ENCODE peak calls at places on chromosomes 4 and X, in eight cellular contexts. U, A, I, N, S, P, R and F are unnamed samples.
A peak's percentile ranks its signal among the peaks of the same experiment; 100 is the strongest.

GRCh38 chr4:70802923-70803605 is 36.6 kb downstream of the GRSF1 start:
- DNase-seq in U (no peak), A (no peak), I (peak; percentile 5), N (no peak), S (no peak), P (no peak), R (peak; percentile 15), F (no peak)

GRCh38 chr4:1026115-1026514 is 14.7 kb downstream of the FGFRL1 start:
- DNase-seq in U (no peak), A (peak; percentile 65), I (no peak), N (peak; percentile 68), S (no peak), P (no peak), R (no peak), F (no peak)

GRCh38 chr4:91914176-91914804 is 389.5 kb upstream of the GRID2 start:
- DNase-seq in U (no peak), A (no peak), I (no peak), N (no peak), S (no peak), P (no peak), R (no peak), F (no peak)

GRCh38 chr4:112511294-112512118 is 4.5 kb downstream of the NEUROG2 start:
- DNase-seq in U (no peak), A (no peak), I (no peak), N (no peak), S (no peak), P (no peak), R (no peak), F (no peak)

GRCh38 chr4:19987746-19988145 is 264.0 kb upstream of the SLIT2 start:
- DNase-seq in U (no peak), A (no peak), I (peak; percentile 6), N (no peak), S (no peak), P (no peak), R (peak; percentile 75), F (peak; percentile 21)

GRCh38 chr4:94262163-94263016 is 54.7 kb downstream of the SMARCAD1 start:
- DNase-seq in U (no peak), A (no peak), I (no peak), N (no peak), S (no peak), P (no peak), R (peak; percentile 1), F (peak; percentile 65)

GRCh38 chrX:6954836-6955235 is 192.7 kb upstream of the STS start:
- DNase-seq in U (no peak), A (no peak), I (no peak), N (no peak), S (no peak), P (no peak), R (no peak), F (no peak)

GRCh38 chr4:94722748-94723147 is 35.0 kb upstream of the BMPR1B start:
- DNase-seq in U (no peak), A (no peak), I (no peak), N (no peak), S (peak; percentile 44), P (no peak), R (no peak), F (no peak)

DNA sequence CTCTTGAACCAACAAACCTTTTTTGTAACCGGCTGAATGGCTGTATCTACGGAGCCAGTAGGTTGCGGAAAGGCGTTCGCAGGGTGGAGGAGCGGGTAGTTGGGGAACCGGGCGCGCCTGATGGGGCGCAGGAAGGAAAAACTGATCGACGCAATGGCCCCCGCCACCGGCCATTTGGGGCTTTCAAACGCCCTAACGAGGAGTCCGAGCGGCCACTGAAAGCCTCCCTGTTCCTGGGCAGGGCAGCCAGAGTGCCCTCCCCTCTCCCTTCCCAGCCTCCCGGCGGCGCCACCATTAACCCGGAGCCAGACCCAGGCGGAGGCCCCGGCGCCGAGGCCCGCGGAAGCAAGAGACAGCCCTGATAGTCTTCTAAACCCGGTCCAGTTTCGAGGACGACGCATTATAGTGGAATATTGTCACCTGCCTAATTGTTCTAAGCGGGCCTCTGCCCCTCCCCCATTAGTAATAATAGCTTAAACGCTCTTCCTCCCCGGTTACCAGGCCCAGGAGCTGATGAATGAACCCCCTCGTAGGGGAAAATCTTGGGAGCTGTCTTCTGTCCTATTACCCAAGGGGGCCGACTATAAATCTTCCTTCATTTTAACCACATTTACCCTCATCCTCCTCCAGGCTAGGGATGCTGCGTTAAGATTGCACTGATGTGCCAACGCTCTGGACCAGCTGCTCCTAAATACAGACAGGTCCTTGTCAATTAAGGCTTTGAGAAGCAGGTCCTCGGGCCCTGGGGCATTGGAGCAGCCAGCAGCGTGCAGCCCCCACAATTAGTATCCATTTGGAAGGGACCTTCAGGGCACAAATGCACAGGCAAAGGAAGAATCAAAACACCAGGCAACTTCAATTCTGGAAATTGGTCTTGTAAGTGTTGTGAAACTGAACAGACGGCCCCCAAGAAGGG is 61.6 kb upstream of the TMEM33 start:
- DNase-seq in U (no peak), A (no peak), I (no peak), N (no peak), S (no peak), P (no peak), R (no peak), F (no peak)
- TF ChIP-seq CTCF in U (no peak), A (no peak), I (no peak), N (no peak), S (no peak), P (no peak), R (no peak), F (no peak)

GRCh38 chr4:41532880-41533279 is 5.1 kb upstream of the LIMCH1 start:
- DNase-seq in U (no peak), A (no peak), I (no peak), N (no peak), S (no peak), P (no peak), R (no peak), F (no peak)

GRCh38 chr4:41537267-41537890 is 578 bp upstream of the LIMCH1 start:
- DNase-seq in U (no peak), A (no peak), I (no peak), N (no peak), S (no peak), P (no peak), R (peak; percentile 12), F (no peak)

GRCh38 chr4:41533685-41534084 is 4.3 kb upstream of the LIMCH1 start:
- DNase-seq in U (no peak), A (no peak), I (no peak), N (peak; percentile 27), S (no peak), P (no peak), R (no peak), F (no peak)

GRCh38 chr4:41538017-41538733 is at the start of gene LIMCH1:
- DNase-seq in U (peak; percentile 73), A (no peak), I (no peak), N (no peak), S (peak; percentile 41), P (peak; percentile 54), R (peak; percentile 52), F (no peak)

DNA sequence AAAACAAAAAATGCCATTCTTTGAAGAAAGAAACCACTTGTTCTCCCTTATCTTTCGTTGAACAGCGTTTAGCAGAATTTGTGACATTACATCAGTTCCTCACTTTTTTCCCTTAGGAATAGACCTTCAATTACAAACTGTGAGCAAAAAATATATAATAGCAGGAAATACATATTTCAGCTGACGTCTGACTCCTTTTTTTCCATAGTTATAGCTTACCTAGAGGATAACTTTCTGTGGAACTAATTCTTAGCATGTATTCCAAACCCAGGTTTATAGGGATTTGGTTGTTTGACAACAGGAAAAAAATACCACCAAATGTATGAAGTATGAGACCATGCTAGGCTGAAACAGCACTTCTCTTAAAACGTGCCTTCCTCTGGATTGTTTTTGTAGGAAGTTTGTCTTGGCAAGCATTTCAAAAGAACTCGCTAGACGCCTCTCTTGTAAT is 2.0 kb upstream of the LIMCH1 start:
- DNase-seq in U (no peak), A (no peak), I (no peak), N (no peak), S (no peak), P (no peak), R (no peak), F (no peak)
- H3K27ac ChIP-seq in U (no peak overlapping the region), A (no peak overlapping the region), I (no peak overlapping the region), N (no peak overlapping the region), S (peak overlapping the region; percentile 38), P (no peak overlapping the region), R (no peak overlapping the region), F (no peak overlapping the region)

GRCh38 chr4:141254326-141254725 is 33.6 kb downstream of the ZNF330 start:
- DNase-seq in U (no peak), A (no peak), I (no peak), N (no peak), S (no peak), P (no peak), R (no peak), F (no peak)
- TF ChIP-seq CTCF in U (no peak), A (no peak), I (peak; percentile 23), N (no peak), S (no peak), P (no peak), R (no peak), F (no peak)

GRCh38 chr4:100736651-100737450 is 219.0 kb upstream of the EMCN start:
- DNase-seq in U (no peak), A (no peak), I (peak; percentile 53), N (no peak), S (peak; percentile 26), P (no peak), R (peak; percentile 95), F (peak; percentile 36)
- H3K27ac ChIP-seq in U (no peak overlapping the region), A (no peak overlapping the region), I (no peak overlapping the region), N (no peak overlapping the region), S (peak overlapping the region; percentile 0), P (no peak overlapping the region), R (no peak overlapping the region), F (no peak overlapping the region)

GRCh38 chr4:159292137-159292896 is 189.4 kb downstream of the RAPGEF2 start:
- DNase-seq in U (no peak), A (no peak), I (no peak), N (no peak), S (no peak), P (no peak), R (no peak), F (no peak)

GRCh38 chr4:159296061-159296460 is 193.2 kb downstream of the RAPGEF2 start:
- DNase-seq in U (no peak), A (no peak), I (no peak), N (no peak), S (no peak), P (no peak), R (peak; percentile 77), F (peak; percentile 51)

GRCh38 chr4:159298502-159298901 is 195.6 kb downstream of the RAPGEF2 start:
- DNase-seq in U (no peak), A (no peak), I (peak; percentile 30), N (no peak), S (no peak), P (no peak), R (peak; percentile 91), F (peak; percentile 58)

GRCh38 chr4:159291176-159291575 is 188.3 kb downstream of the RAPGEF2 start:
- DNase-seq in U (no peak), A (no peak), I (no peak), N (no peak), S (no peak), P (no peak), R (no peak), F (no peak)

GRCh38 chr4:159297088-159297487 is 194.2 kb downstream of the RAPGEF2 start:
- DNase-seq in U (no peak), A (no peak), I (no peak), N (no peak), S (no peak), P (no peak), R (no peak), F (no peak)
- TF ChIP-seq CTCF in U (no peak), A (no peak), I (peak; percentile 42), N (no peak), S (no peak), P (no peak), R (no peak), F (no peak)